ENCODE peak calls at places on chromosomes 6 and 20, in five cellular contexts. U is IMR-90, J is H1, A is mesendoderm, M is mesenchymal stem cell. X is an unnamed sample. For H3K36me3, the result is how much of the 10 kb centered on the place peaks cover.

GRCh38 chr6:18495236-18495635 is 108.1 kb downstream of the RNF144B start:
- DNase-seq in A (no peak), M (no peak), U (no peak), J (no peak), X (no peak)

GRCh38 chr6:90294614-90294988 is 2.0 kb downstream of the BACH2 start:
- DNase-seq in U (no peak), M (peak), A (peak), J (no peak), X (no peak)

GRCh38 chr6:113361014-113361645 is 496.0 kb upstream of the MARCKS start:
- DNase-seq in J (no peak), A (no peak), U (peak), M (peak), X (no peak)

GRCh38 chr20:34396408-34396807 is 33.3 kb downstream of the ITCH start:
- DNase-seq in M (no peak), U (no peak), J (no peak), A (no peak), X (no peak)

GRCh38 chr6:26360451-26361416 is 4.3 kb upstream of the BTN3A2 start:
- DNase-seq in J (no peak), U (no peak), A (no peak), M (no peak), X (no peak)

GRCh38 chr6:76026101-76026500 is 46.4 kb downstream of the IMPG1 start:
- DNase-seq in M (peak), U (no peak), J (no peak), A (peak), X (peak)

GRCh38 chr20:48841861-48842529 is 14.2 kb upstream of the PREX1 start:
- DNase-seq in A (no peak), U (peak), J (no peak), M (peak), X (no peak)

GRCh38 chr6:91852232-91852631 is 1265.4 kb upstream of the MAP3K7 start:
- DNase-seq in U (peak), M (peak), J (no peak), A (no peak), X (no peak)

GRCh38 chr20:16083639-16084280 is 489.5 kb downstream of the KIF16B start:
- DNase-seq in J (no peak), U (no peak), A (no peak), M (no peak), X (no peak)

GRCh38 chr6:26216886-26217713 is 129.9 kb downstream of the HFE start:
- DNase-seq in U (peak), M (peak), J (no peak), A (peak), X (peak)

GRCh38 chr6:145898376-145898775 is 65.8 kb downstream of the SHPRH start:
- DNase-seq in M (no peak), U (peak), A (no peak), J (no peak), X (no peak)

GRCh38 chr6:44271406-44271723 is 1.1 kb downstream of the TMEM151B start:
- DNase-seq in J (no peak), U (no peak), M (no peak), A (no peak), X (no peak)

GRCh38 chr20:43361526-43361925 is 96.2 kb upstream of the SRSF6 start:
- DNase-seq in J (no peak), A (no peak), M (no peak), U (no peak), X (no peak)

GRCh38 chr20:57108742-57109141 is 157.7 kb downstream of the BMP7 start:
- DNase-seq in A (peak), U (no peak), M (no peak), J (no peak), X (no peak)

GRCh38 chr20:47304287-47304686 is 52.2 kb downstream of the ZMYND8 start:
- DNase-seq in J (no peak), A (no peak), U (peak), M (peak), X (no peak)

GRCh38 chr6:130935978-130936377 is 108.8 kb downstream of the SMLR1 start:
- DNase-seq in A (no peak), J (no peak), M (peak), U (no peak), X (no peak)

GRCh38 chr6:170094686-170095272 is 196.1 kb downstream of the DLL1 start:
- DNase-seq in J (no peak), M (no peak), A (no peak), U (no peak), X (no peak)

GRCh38 chr6:170091639-170092579 is 199.0 kb downstream of the DLL1 start:
- DNase-seq in U (no peak), A (no peak), M (no peak), J (no peak), X (no peak)

GRCh38 chr6:170093658-170094596 is 197.0 kb downstream of the DLL1 start:
- DNase-seq in M (no peak), A (no peak), U (no peak), J (no peak), X (no peak)

GRCh38 chr6:170092826-170093225 is 198.1 kb downstream of the DLL1 start:
- DNase-seq in U (no peak), M (no peak), J (no peak), A (no peak), X (no peak)

DNA sequence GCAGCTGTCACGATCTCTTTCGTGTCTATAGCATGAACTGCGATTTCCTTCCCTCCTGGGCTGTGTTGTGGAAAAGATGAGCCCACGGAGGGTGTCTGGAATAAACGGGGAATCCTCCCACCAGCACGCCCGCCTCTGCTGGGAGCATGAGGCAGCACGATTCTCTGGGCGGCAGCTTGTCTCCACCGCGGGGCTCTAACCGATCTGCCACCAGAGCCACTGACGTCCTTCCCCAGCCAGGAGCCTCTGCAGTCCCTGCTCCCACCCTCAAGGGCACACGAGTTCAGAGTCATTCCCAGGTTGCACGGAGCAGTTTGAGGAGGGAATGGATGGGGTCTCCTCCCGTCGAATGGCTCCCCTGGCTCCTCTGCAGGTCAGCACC is 197.6 kb downstream of the DLL1 start:
- DNase-seq in J (no peak), U (no peak), A (no peak), M (no peak), X (no peak)
- H3K27ac ChIP-seq in J (no peak), U (no peak), A (no peak), M (no peak), X (no peak)

GRCh38 chr6:6646859-6647258 is 58.3 kb downstream of the LY86 start:
- DNase-seq in M (no peak), U (no peak), J (no peak), A (no peak), X (no peak)
- H2AK5ac ChIP-seq in M (no peak), U (no peak), J (no peak), A (no peak), X (no peak)

GRCh38 chr20:20612251-20612650 is 100.2 kb downstream of the RALGAPA2 start:
- DNase-seq in A (no peak), M (no peak), J (no peak), U (no peak), X (no peak)
- H3K36me3 ChIP-seq in A (under half), M (under half), J (under half), U (under half), X (under half)

DNA sequence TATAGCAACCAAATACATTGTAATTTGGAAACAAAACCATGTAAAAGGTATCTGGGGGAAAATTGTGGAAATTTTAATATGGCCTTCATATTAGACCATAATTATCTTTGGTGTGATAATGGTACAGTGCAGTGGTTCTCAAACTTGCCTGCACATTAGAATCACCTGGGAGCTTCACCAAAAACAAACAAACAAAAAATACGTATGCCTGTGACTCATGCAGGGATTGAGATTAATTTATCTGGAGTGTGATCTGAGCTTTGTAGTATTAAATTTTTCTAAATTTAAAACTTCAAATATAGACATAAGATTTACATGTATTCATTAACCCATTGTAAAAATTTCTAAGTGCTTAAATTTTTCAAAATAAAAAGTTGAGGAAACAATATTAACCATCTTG is 31.5 kb downstream of the ARHGAP18 start:
- DNase-seq in J (no peak), A (no peak), U (no peak), M (no peak), X (no peak)
- H3K27ac ChIP-seq in J (no peak), A (no peak), U (no peak), M (no peak), X (no peak)

GRCh38 chr20:32510120-32510600 is 75.0 kb downstream of the NOL4L start:
- DNase-seq in J (no peak), M (no peak), U (no peak), A (no peak), X (no peak)

GRCh38 chr20:32512047-32512385 is 73.1 kb downstream of the NOL4L start:
- DNase-seq in U (no peak), A (no peak), J (no peak), M (no peak), X (no peak)

GRCh38 chr20:32511358-32512046 is 73.6 kb downstream of the NOL4L start:
- DNase-seq in M (no peak), U (no peak), J (no peak), A (no peak), X (no peak)

GRCh38 chr20:32509639-32510066 is 75.5 kb downstream of the NOL4L start:
- DNase-seq in U (peak), J (no peak), A (no peak), M (no peak), X (no peak)

GRCh38 chr20:32510601-32511357 is 74.4 kb downstream of the NOL4L start:
- DNase-seq in M (no peak), U (no peak), J (no peak), A (peak), X (no peak)
- H2AK5ac ChIP-seq in M (no peak), U (no peak), J (no peak), A (no peak), X (peak)

GRCh38 chr6:31834704-31835375 is 7.3 kb downstream of the HSPA1B start:
- DNase-seq in J (no peak), A (no peak), U (no peak), M (no peak), X (peak)
- H3K36me3 ChIP-seq in J (under half), A (under half), U (under half), M (under half), X (under half)

DNA sequence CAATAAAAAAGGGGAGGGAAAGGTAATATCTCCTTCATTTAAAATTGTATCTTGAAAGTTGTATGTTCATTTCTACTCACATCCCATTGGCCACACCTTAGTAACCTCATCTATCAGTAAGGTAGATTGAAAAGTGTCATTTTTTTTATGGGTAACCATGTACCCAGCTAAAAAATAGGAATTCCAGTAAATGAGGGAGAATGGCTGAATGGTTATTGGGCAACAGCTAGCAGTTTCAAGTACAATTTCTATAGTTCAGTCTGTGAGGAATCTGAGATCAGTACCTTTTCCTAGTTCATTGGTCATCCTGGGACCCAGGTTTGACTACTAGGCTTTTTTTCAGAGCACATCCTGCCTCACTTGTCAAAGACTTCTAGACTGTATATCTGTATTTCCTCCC is 28.3 kb downstream of the PHF3 start:
- DNase-seq in J (no peak), A (no peak), M (no peak), U (no peak), X (no peak)
- H3K27ac ChIP-seq in J (no peak), A (no peak), M (no peak), U (no peak), X (no peak)

DNA sequence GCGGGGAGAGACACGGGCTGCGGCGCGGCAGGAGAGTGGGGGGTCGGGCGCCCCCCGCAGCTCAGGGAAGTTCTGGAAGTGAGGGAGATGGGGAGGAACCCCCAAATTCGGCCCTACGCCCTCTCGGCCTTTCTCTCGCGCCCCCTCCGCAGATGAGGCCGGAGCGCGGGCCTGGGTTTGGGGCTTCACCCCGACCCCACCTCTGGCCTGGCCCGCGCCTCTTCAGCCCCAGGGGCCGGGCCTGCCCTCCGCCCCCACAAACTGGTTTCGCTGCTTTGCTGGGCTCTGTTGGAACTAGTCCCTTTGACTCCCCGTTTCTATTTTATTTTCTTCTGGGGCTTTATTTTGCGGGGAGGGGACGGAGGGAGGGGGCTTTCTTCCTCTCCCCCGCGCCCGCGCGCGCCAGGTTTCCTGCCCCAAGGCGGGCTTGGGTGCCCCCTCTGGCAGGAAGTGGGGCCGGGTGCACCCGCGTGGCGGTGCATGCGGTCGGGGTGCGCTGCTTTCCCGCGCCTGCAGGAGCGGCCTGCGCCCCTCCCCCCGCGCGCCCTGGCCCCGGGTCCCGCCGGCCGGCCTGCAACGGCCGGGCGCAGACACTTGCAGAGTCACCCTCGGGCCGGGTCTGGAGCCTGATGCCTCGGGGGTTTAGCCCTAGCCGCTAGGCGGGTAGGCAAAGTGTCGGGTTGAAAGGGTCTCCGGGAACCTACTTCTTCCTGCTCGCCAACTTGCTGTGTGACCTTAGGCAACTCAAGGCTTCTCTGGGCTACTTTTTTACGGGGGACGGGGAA is 1.2 kb downstream of the HMGA1 start:
- DNase-seq in A (peak), U (peak), J (no peak), M (peak), X (no peak)
- H2AK5ac ChIP-seq in A (no peak), U (peak), J (no peak), M (peak), X (peak)